ENCODE peak calls at places on chromosome 3, in six cellular contexts. D is PC-9, V is GM04504, E is T47D, N is adrenal gland, P is ureter. U is an unnamed sample.

GRCh38 chr3:42456211-42456610 is 45.8 kb upstream of the LYZL4 start:
- DNase-seq in V (no peak), E (no peak), P (no peak), D (no peak), N (no peak), U (no peak)

GRCh38 chr3:56133423-56133822 is 334.8 kb downstream of the ERC2 start:
- DNase-seq in P (no peak), E (no peak), V (no peak), N (no peak), D (no peak), U (no peak)

GRCh38 chr3:131549340-131549739 is 46.6 kb upstream of the MRPL3 start:
- DNase-seq in V (no peak), P (no peak), N (no peak), E (no peak), D (no peak), U (no peak)

GRCh38 chr3:61688307-61688695 is 126.9 kb downstream of the PTPRG start:
- DNase-seq in P (no peak), N (no peak), D (no peak), E (no peak), V (no peak), U (no peak)

GRCh38 chr3:118628704-118629341 is 405.8 kb downstream of the IGSF11 start:
- DNase-seq in P (peak; percentile 63), D (no peak), E (peak; percentile 71), V (peak; percentile 2), N (peak; percentile 68), U (peak; percentile 58)

GRCh38 chr3:15860014-15860934 is 62.5 kb upstream of the ANKRD28 start:
- DNase-seq in N (peak; percentile 45), E (peak; percentile 59), D (peak; percentile 53), V (no peak), P (peak; percentile 50), U (peak; percentile 46)

GRCh38 chr3:11671648-11672100 is 28.0 kb upstream of the VGLL4 start:
- DNase-seq in D (peak; percentile 78), E (peak; percentile 28), P (no peak), N (no peak), V (peak; percentile 69), U (no peak)

GRCh38 chr3:138195491-138195890 is 8.4 kb downstream of the ARMC8 start:
- DNase-seq in N (no peak), P (no peak), E (no peak), D (no peak), V (no peak), U (no peak)

GRCh38 chr3:31753050-31753425 is 220.3 kb downstream of the STT3B start:
- DNase-seq in E (no peak), P (no peak), D (no peak), N (no peak), V (no peak), U (no peak)

GRCh38 chr3:159785276-159785675 is 203.4 kb upstream of the IL12A start:
- DNase-seq in N (no peak), P (no peak), D (peak; percentile 97), E (no peak), V (no peak), U (no peak)

GRCh38 chr3:10744098-10744465 is 71.9 kb upstream of the SLC6A11 start:
- DNase-seq in N (no peak), E (peak; percentile 65), P (no peak), D (peak; percentile 38), V (no peak), U (no peak)

GRCh38 chr3:28210968-28211713 is 30.3 kb upstream of the CMC1 start:
- DNase-seq in V (no peak), E (no peak), N (no peak), D (no peak), P (no peak), U (no peak)

GRCh38 chr3:123050666-123051065 is 16.2 kb upstream of the PDIA5 start:
- DNase-seq in E (no peak), V (no peak), P (no peak), N (no peak), D (no peak), U (no peak)

GRCh38 chr3:172513488-172513887 is 9.7 kb downstream of the TNFSF10 start:
- DNase-seq in P (no peak), D (no peak), E (no peak), V (no peak), N (no peak), U (no peak)

GRCh38 chr3:43340403-43340802 is 54.1 kb downstream of the SNRK start:
- DNase-seq in E (no peak), V (no peak), P (no peak), N (no peak), D (no peak), U (no peak)

GRCh38 chr3:133573629-133574194 is at the start of gene CDV3:
- DNase-seq in N (no peak), V (no peak), P (peak; percentile 65), E (no peak), D (no peak), U (no peak)

GRCh38 chr3:35498506-35499210 is 140.7 kb upstream of the ARPP21 start:
- DNase-seq in N (no peak), V (no peak), D (no peak), E (peak; percentile 45), P (no peak), U (no peak)

GRCh38 chr3:58490860-58491501 is 915 bp upstream of the KCTD6 start:
- DNase-seq in D (no peak), N (peak; percentile 40), P (no peak), E (peak; percentile 45), V (no peak), U (no peak)

GRCh38 chr3:98003306-98003969 is 31.2 kb upstream of the RIOX2 start:
- DNase-seq in N (no peak), P (no peak), E (no peak), D (no peak), V (no peak), U (no peak)

GRCh38 chr3:55333041-55333440 is 154.1 kb downstream of the WNT5A start:
- DNase-seq in E (no peak), N (no peak), D (no peak), V (no peak), P (no peak), U (no peak)

GRCh38 chr3:168034152-168034928 is 61.4 kb downstream of the GOLIM4 start:
- DNase-seq in E (no peak), N (peak; percentile 42), V (no peak), D (no peak), P (no peak), U (no peak)

GRCh38 chr3:47089605-47090004 is 74.3 kb downstream of the SETD2 start:
- DNase-seq in N (no peak), E (no peak), D (no peak), P (no peak), V (no peak), U (no peak)

GRCh38 chr3:149480326-149481017 is 6.0 kb downstream of the TM4SF4 start:
- DNase-seq in D (peak; percentile 81), P (peak; percentile 83), V (no peak), E (peak; percentile 89), N (peak; percentile 78), U (peak; percentile 81)

GRCh38 chr3:31307131-31307785 is 225.5 kb upstream of the STT3B start:
- DNase-seq in N (no peak), E (no peak), V (no peak), P (no peak), D (no peak), U (no peak)

GRCh38 chr3:3800685-3801509 is 1.7 kb downstream of the LRRN1 start:
- DNase-seq in N (peak; percentile 15), E (peak; percentile 44), V (no peak), D (no peak), P (peak; percentile 43), U (no peak)

GRCh38 chr3:112308151-112308911 is 14.3 kb upstream of the SLC9C1 start:
- DNase-seq in E (peak; percentile 9), V (no peak), D (no peak), P (no peak), N (no peak), U (no peak)

GRCh38 chr3:111745786-111746185 is 113.3 kb upstream of the PHLDB2 start:
- DNase-seq in V (no peak), E (peak; percentile 52), N (no peak), P (no peak), D (peak; percentile 84), U (no peak)

GRCh38 chr3:13235079-13235478 is 161.8 kb upstream of the IQSEC1 start:
- DNase-seq in E (no peak), D (no peak), V (no peak), P (no peak), N (no peak), U (no peak)

GRCh38 chr3:123258811-123259420 is 57.2 kb downstream of the SEC22A start:
- DNase-seq in D (peak; percentile 57), E (peak; percentile 60), P (no peak), N (no peak), V (peak; percentile 35), U (no peak)

GRCh38 chr3:182644800-182645433 is 148.4 kb upstream of the ATP11B start:
- DNase-seq in P (no peak), D (peak; percentile 34), N (no peak), E (no peak), V (no peak), U (no peak)